ENCODE peak calls at places on chromosomes 1 and 21, in ten cellular contexts. One of them, this sample, is unnamed.

GRCh38 chr1:236895665-236896387 is 100.7 kb downstream of the MTR start:
- DNase-seq in sigmoid colon: no peak
- DNase-seq in GM23338: no peak
- DNase-seq in neural crest cell: no peak
- DNase-seq in IMR-90: no peak
- DNase-seq in uterus: no peak
- DNase-seq in tibial artery: no peak
- DNase-seq in omental fat pad: no peak
- DNase-seq in suprapubic skin: no peak
- DNase-seq in GM13976: no peak
- DNase-seq in this sample: no peak

GRCh38 chr1:246160905-246161304 is 346.2 kb downstream of the SMYD3 start:
- DNase-seq in sigmoid colon: no peak
- DNase-seq in GM23338: no peak
- DNase-seq in neural crest cell: no peak
- DNase-seq in IMR-90: no peak
- DNase-seq in uterus: no peak
- DNase-seq in tibial artery: no peak
- DNase-seq in omental fat pad: no peak
- DNase-seq in suprapubic skin: no peak
- DNase-seq in GM13976: no peak
- DNase-seq in this sample: no peak

GRCh38 chr1:183185941-183186490 is at the start of gene LAMC2:
- DNase-seq in sigmoid colon: peak; percentile 67
- DNase-seq in GM23338: peak; percentile 93
- DNase-seq in neural crest cell: peak; percentile 41
- DNase-seq in IMR-90: peak; percentile 52
- DNase-seq in uterus: peak; percentile 35
- DNase-seq in tibial artery: no peak
- DNase-seq in omental fat pad: no peak
- DNase-seq in suprapubic skin: peak; percentile 65
- DNase-seq in GM13976: peak; percentile 40
- DNase-seq in this sample: no peak

GRCh38 chr1:42932442-42932941 is 26.2 kb downstream of the SLC2A1 start:
- DNase-seq in sigmoid colon: no peak
- DNase-seq in GM23338: no peak
- DNase-seq in neural crest cell: no peak
- DNase-seq in IMR-90: no peak
- DNase-seq in uterus: no peak
- DNase-seq in tibial artery: peak; percentile 35
- DNase-seq in omental fat pad: no peak
- DNase-seq in suprapubic skin: peak; percentile 54
- DNase-seq in GM13976: no peak
- DNase-seq in this sample: no peak

GRCh38 chr1:15948600-15949452 is 27.1 kb downstream of the ZBTB17 start:
- DNase-seq in sigmoid colon: peak; percentile 92
- DNase-seq in GM23338: peak; percentile 52
- DNase-seq in neural crest cell: no peak
- DNase-seq in IMR-90: peak; percentile 95
- DNase-seq in uterus: peak; percentile 85
- DNase-seq in tibial artery: peak; percentile 93
- DNase-seq in omental fat pad: peak; percentile 84
- DNase-seq in suprapubic skin: peak; percentile 92
- DNase-seq in GM13976: peak; percentile 71
- DNase-seq in this sample: peak; percentile 93

GRCh38 chr1:182955596-182956588 is 2.9 kb upstream of the SHCBP1L start:
- DNase-seq in sigmoid colon: no peak
- DNase-seq in GM23338: no peak
- DNase-seq in neural crest cell: no peak
- DNase-seq in IMR-90: peak; percentile 92
- DNase-seq in uterus: no peak
- DNase-seq in tibial artery: no peak
- DNase-seq in omental fat pad: no peak
- DNase-seq in suprapubic skin: no peak
- DNase-seq in GM13976: no peak
- DNase-seq in this sample: peak; percentile 96

GRCh38 chr1:210681158-210681557 is 352.5 kb downstream of the HHAT start:
- DNase-seq in sigmoid colon: no peak
- DNase-seq in GM23338: no peak
- DNase-seq in neural crest cell: no peak
- DNase-seq in IMR-90: peak; percentile 34
- DNase-seq in uterus: no peak
- DNase-seq in tibial artery: no peak
- DNase-seq in omental fat pad: no peak
- DNase-seq in suprapubic skin: no peak
- DNase-seq in GM13976: no peak
- DNase-seq in this sample: no peak

GRCh38 chr1:98706173-98706848 is 44.8 kb downstream of the SNX7 start:
- DNase-seq in sigmoid colon: no peak
- DNase-seq in GM23338: no peak
- DNase-seq in neural crest cell: no peak
- DNase-seq in IMR-90: peak; percentile 80
- DNase-seq in uterus: no peak
- DNase-seq in tibial artery: no peak
- DNase-seq in omental fat pad: no peak
- DNase-seq in suprapubic skin: no peak
- DNase-seq in GM13976: no peak
- DNase-seq in this sample: no peak

GRCh38 chr21:25496825-25497482 is 110.3 kb downstream of the MRPL39 start:
- DNase-seq in sigmoid colon: no peak
- DNase-seq in GM23338: no peak
- DNase-seq in neural crest cell: no peak
- DNase-seq in IMR-90: peak; percentile 77
- DNase-seq in uterus: no peak
- DNase-seq in tibial artery: no peak
- DNase-seq in omental fat pad: no peak
- DNase-seq in suprapubic skin: no peak
- DNase-seq in GM13976: no peak
- DNase-seq in this sample: peak; percentile 13

GRCh38 chr1:116231752-116232151 is 120.6 kb downstream of the MAB21L3 start:
- DNase-seq in sigmoid colon: no peak
- DNase-seq in GM23338: no peak
- DNase-seq in neural crest cell: no peak
- DNase-seq in IMR-90: no peak
- DNase-seq in uterus: no peak
- DNase-seq in tibial artery: no peak
- DNase-seq in omental fat pad: no peak
- DNase-seq in suprapubic skin: no peak
- DNase-seq in GM13976: no peak
- DNase-seq in this sample: no peak

DNA sequence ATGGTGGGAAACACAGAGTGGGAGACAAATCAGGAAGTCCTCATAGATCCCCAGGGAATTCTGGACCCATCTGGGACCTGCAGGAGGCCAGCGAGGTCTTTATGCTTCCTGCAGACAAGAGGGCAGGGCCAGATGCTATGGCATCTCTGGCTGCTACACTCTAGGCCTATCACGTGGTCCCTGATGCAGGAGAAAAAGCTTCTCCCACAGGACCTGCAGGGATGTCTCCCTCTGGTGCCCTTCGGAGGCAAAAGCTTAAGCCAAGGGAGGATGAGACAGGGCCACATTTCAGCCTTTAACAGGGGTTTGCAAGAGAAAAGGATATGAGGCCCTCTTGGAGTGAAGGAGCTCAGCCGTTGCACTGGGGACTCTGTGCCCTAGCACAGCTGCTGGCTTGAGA is 243.0 kb downstream of the C1orf94 start:
- DNase-seq in sigmoid colon: no peak
- DNase-seq in GM23338: peak; percentile 79
- DNase-seq in neural crest cell: no peak
- DNase-seq in IMR-90: no peak
- DNase-seq in uterus: no peak
- DNase-seq in tibial artery: no peak
- DNase-seq in omental fat pad: no peak
- DNase-seq in suprapubic skin: no peak
- DNase-seq in GM13976: no peak
- DNase-seq in this sample: no peak
- TF ChIP-seq CTCF in sigmoid colon: no peak
- TF ChIP-seq CTCF in GM23338: peak; percentile 63
- TF ChIP-seq CTCF in neural crest cell: no peak
- TF ChIP-seq CTCF in IMR-90: no peak
- TF ChIP-seq CTCF in uterus: no peak
- TF ChIP-seq CTCF in tibial artery: no peak
- TF ChIP-seq CTCF in omental fat pad: no peak
- TF ChIP-seq CTCF in suprapubic skin: no peak
- TF ChIP-seq CTCF in GM13976: no peak
- TF ChIP-seq CTCF in this sample: no peak

GRCh38 chr1:66354311-66354922 is 179.5 kb upstream of the SGIP1 start:
- DNase-seq in sigmoid colon: no peak
- DNase-seq in GM23338: peak; percentile 66
- DNase-seq in neural crest cell: no peak
- DNase-seq in IMR-90: peak; percentile 69
- DNase-seq in uterus: no peak
- DNase-seq in tibial artery: no peak
- DNase-seq in omental fat pad: no peak
- DNase-seq in suprapubic skin: no peak
- DNase-seq in GM13976: no peak
- DNase-seq in this sample: peak; percentile 45
- TF ChIP-seq CTCF in sigmoid colon: no peak
- TF ChIP-seq CTCF in GM23338: no peak
- TF ChIP-seq CTCF in neural crest cell: no peak
- TF ChIP-seq CTCF in IMR-90: no peak
- TF ChIP-seq CTCF in uterus: no peak
- TF ChIP-seq CTCF in tibial artery: no peak
- TF ChIP-seq CTCF in omental fat pad: no peak
- TF ChIP-seq CTCF in suprapubic skin: no peak
- TF ChIP-seq CTCF in GM13976: no peak
- TF ChIP-seq CTCF in this sample: peak; percentile 12

DNA sequence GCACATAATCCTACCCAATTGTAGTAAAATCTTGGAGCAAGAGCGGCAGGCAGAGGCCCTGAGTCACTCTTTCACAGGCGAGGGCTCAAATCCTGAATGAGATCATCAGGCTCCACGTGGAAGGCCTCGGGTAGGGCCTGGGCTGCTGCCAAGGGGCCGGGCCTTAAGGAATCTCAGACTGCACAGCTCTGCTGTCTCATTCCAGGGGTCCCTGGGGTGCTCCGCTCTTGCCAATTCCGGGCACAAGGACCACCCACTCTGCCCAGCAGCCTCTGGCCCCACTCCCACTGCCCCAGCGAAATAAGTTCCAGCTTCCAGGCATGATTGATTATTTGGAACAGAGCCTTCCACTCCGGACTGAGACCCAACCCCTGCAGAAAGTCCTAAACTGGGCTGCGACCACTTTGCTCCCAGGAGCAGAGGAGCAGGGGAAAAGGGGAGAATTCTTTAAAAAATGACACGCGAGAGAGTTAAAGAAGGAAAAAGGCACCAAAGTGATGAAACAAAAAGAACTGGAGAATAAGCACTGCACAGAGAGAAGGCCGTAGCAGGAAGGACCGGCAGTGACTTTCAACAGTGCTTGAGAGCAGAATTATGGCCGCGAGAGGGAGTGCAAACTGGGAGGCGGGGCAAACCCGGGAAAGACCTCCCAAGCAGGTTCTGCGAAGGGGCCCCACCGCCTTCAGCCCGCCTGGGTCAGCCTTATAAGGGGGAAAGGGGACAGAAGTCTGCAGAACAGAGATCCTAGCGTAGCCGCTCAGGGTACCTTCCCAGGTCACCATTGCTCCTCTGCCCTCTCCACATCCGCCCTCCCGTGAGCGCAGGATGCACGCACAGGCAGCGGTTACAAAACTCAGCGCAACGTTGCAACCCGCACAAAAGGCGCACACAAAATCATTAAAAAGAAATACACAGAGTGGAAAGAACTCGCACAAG is 2.0 kb downstream of the ADAMTS1 start:
- DNase-seq in sigmoid colon: peak; percentile 97
- DNase-seq in GM23338: peak; percentile 83
- DNase-seq in neural crest cell: peak; percentile 68
- DNase-seq in IMR-90: peak; percentile 96
- DNase-seq in uterus: peak; percentile 95
- DNase-seq in tibial artery: peak; percentile 98
- DNase-seq in omental fat pad: peak; percentile 69
- DNase-seq in suprapubic skin: peak; percentile 95
- DNase-seq in GM13976: no peak
- DNase-seq in this sample: peak; percentile 96
- TF ChIP-seq CTCF in sigmoid colon: peak; percentile 26
- TF ChIP-seq CTCF in GM23338: peak; percentile 25
- TF ChIP-seq CTCF in neural crest cell: peak; percentile 52
- TF ChIP-seq CTCF in IMR-90: no peak
- TF ChIP-seq CTCF in uterus: peak; percentile 43
- TF ChIP-seq CTCF in tibial artery: peak; percentile 28
- TF ChIP-seq CTCF in omental fat pad: no peak
- TF ChIP-seq CTCF in suprapubic skin: no peak
- TF ChIP-seq CTCF in GM13976: no peak
- TF ChIP-seq CTCF in this sample: peak; percentile 58

GRCh38 chr1:36534711-36535412 is 52.1 kb upstream of the CSF3R start:
- DNase-seq in sigmoid colon: peak; percentile 48
- DNase-seq in GM23338: no peak
- DNase-seq in neural crest cell: no peak
- DNase-seq in IMR-90: no peak
- DNase-seq in uterus: no peak
- DNase-seq in tibial artery: peak; percentile 29
- DNase-seq in omental fat pad: no peak
- DNase-seq in suprapubic skin: peak; percentile 28
- DNase-seq in GM13976: no peak
- DNase-seq in this sample: no peak
- TF ChIP-seq CTCF in sigmoid colon: no peak
- TF ChIP-seq CTCF in GM23338: no peak
- TF ChIP-seq CTCF in neural crest cell: no peak
- TF ChIP-seq CTCF in IMR-90: no peak
- TF ChIP-seq CTCF in uterus: no peak
- TF ChIP-seq CTCF in tibial artery: no peak
- TF ChIP-seq CTCF in omental fat pad: no peak
- TF ChIP-seq CTCF in suprapubic skin: no peak
- TF ChIP-seq CTCF in GM13976: no peak
- TF ChIP-seq CTCF in this sample: no peak

GRCh38 chr1:201385299-201385891 is 7.9 kb upstream of the TNNT2 start:
- DNase-seq in sigmoid colon: no peak
- DNase-seq in GM23338: peak; percentile 82
- DNase-seq in neural crest cell: peak; percentile 44
- DNase-seq in IMR-90: peak; percentile 19
- DNase-seq in uterus: no peak
- DNase-seq in tibial artery: no peak
- DNase-seq in omental fat pad: peak; percentile 27
- DNase-seq in suprapubic skin: no peak
- DNase-seq in GM13976: peak; percentile 88
- DNase-seq in this sample: no peak
- TF ChIP-seq CTCF in sigmoid colon: peak; percentile 24
- TF ChIP-seq CTCF in GM23338: peak; percentile 80
- TF ChIP-seq CTCF in neural crest cell: peak; percentile 84
- TF ChIP-seq CTCF in IMR-90: peak; percentile 66
- TF ChIP-seq CTCF in uterus: peak; percentile 40
- TF ChIP-seq CTCF in tibial artery: peak; percentile 58
- TF ChIP-seq CTCF in omental fat pad: no peak
- TF ChIP-seq CTCF in suprapubic skin: peak; percentile 83
- TF ChIP-seq CTCF in GM13976: peak; percentile 83
- TF ChIP-seq CTCF in this sample: peak; percentile 92

GRCh38 chr1:170927955-170928850 is 7.1 kb upstream of the MROH9 start:
- DNase-seq in sigmoid colon: no peak
- DNase-seq in GM23338: peak; percentile 24
- DNase-seq in neural crest cell: no peak
- DNase-seq in IMR-90: no peak
- DNase-seq in uterus: no peak
- DNase-seq in tibial artery: no peak
- DNase-seq in omental fat pad: no peak
- DNase-seq in suprapubic skin: no peak
- DNase-seq in GM13976: no peak
- DNase-seq in this sample: no peak
- TF ChIP-seq CTCF in sigmoid colon: no peak
- TF ChIP-seq CTCF in GM23338: peak; percentile 30
- TF ChIP-seq CTCF in neural crest cell: no peak
- TF ChIP-seq CTCF in IMR-90: no peak
- TF ChIP-seq CTCF in uterus: no peak
- TF ChIP-seq CTCF in tibial artery: no peak
- TF ChIP-seq CTCF in omental fat pad: no peak
- TF ChIP-seq CTCF in suprapubic skin: no peak
- TF ChIP-seq CTCF in GM13976: no peak
- TF ChIP-seq CTCF in this sample: peak; percentile 57

This sample was measured in HFFc6.